ENCODE peak calls at places on chromosomes 13 and 19, in five cellular contexts. One of them, this sample, is unnamed.

GRCh38 chr13:25037057-25037813 is 58.7 kb upstream of the PABPC3 start:
- DNase-seq in heart right ventricle: no peak
- DNase-seq in fibroblast of mammary gland: peak; percentile 67
- DNase-seq in omental fat pad: no peak
- DNase-seq in psoas muscle: no peak
- DNase-seq in this sample: no peak

GRCh38 chr19:38544569-38545315 is 73.0 kb downstream of the MAP4K1 start:
- DNase-seq in heart right ventricle: no peak
- DNase-seq in psoas muscle: no peak
- DNase-seq in fibroblast of mammary gland: no peak
- DNase-seq in omental fat pad: no peak
- DNase-seq in this sample: no peak

GRCh38 chr19:43353606-43354304 is at the start of gene CD177:
- DNase-seq in fibroblast of mammary gland: no peak
- DNase-seq in psoas muscle: no peak
- DNase-seq in omental fat pad: no peak
- DNase-seq in heart right ventricle: no peak
- DNase-seq in this sample: no peak

GRCh38 chr13:113448545-113448884 is 4.8 kb downstream of the ADPRHL1 start:
- DNase-seq in fibroblast of mammary gland: no peak
- DNase-seq in omental fat pad: no peak
- DNase-seq in psoas muscle: peak; percentile 73
- DNase-seq in heart right ventricle: peak; percentile 73
- DNase-seq in this sample: no peak

GRCh38 chr19:37007587-37008220 is 70.5 kb upstream of the ZNF420 start:
- DNase-seq in heart right ventricle: peak; percentile 87
- DNase-seq in omental fat pad: no peak
- DNase-seq in fibroblast of mammary gland: peak; percentile 67
- DNase-seq in psoas muscle: peak; percentile 64
- DNase-seq in this sample: no peak

GRCh38 chr13:98396071-98396710 is 180.7 kb downstream of the STK24 start:
- DNase-seq in psoas muscle: no peak
- DNase-seq in heart right ventricle: no peak
- DNase-seq in omental fat pad: no peak
- DNase-seq in fibroblast of mammary gland: peak; percentile 39
- DNase-seq in this sample: no peak

GRCh38 chr13:50244913-50245574 is 229.8 kb downstream of the KCNRG start:
- DNase-seq in omental fat pad: no peak
- DNase-seq in heart right ventricle: no peak
- DNase-seq in psoas muscle: no peak
- DNase-seq in fibroblast of mammary gland: peak; percentile 98
- DNase-seq in this sample: peak; percentile 67

GRCh38 chr19:2420490-2420889 is 6.9 kb downstream of the TIMM13 start:
- DNase-seq in omental fat pad: no peak
- DNase-seq in fibroblast of mammary gland: no peak
- DNase-seq in psoas muscle: no peak
- DNase-seq in heart right ventricle: no peak
- DNase-seq in this sample: no peak

GRCh38 chr13:29513002-29513980 is 82.2 kb downstream of the SLC7A1 start:
- DNase-seq in heart right ventricle: no peak
- DNase-seq in psoas muscle: peak; percentile 29
- DNase-seq in fibroblast of mammary gland: peak; percentile 59
- DNase-seq in omental fat pad: no peak
- DNase-seq in this sample: no peak

GRCh38 chr13:45847554-45848224 is 3.9 kb downstream of the SIAH3 start:
- DNase-seq in psoas muscle: no peak
- DNase-seq in heart right ventricle: peak; percentile 22
- DNase-seq in fibroblast of mammary gland: no peak
- DNase-seq in omental fat pad: no peak
- DNase-seq in this sample: peak; percentile 65

GRCh38 chr19:14476663-14477401 is 1.7 kb upstream of the PTGER1 start:
- DNase-seq in fibroblast of mammary gland: peak; percentile 89
- DNase-seq in psoas muscle: no peak
- DNase-seq in heart right ventricle: no peak
- DNase-seq in omental fat pad: no peak
- DNase-seq in this sample: peak; percentile 62

GRCh38 chr19:6862673-6863078 is 24.7 kb upstream of the ADGRE1 start:
- DNase-seq in heart right ventricle: peak; percentile 78
- DNase-seq in fibroblast of mammary gland: peak; percentile 77
- DNase-seq in omental fat pad: peak; percentile 77
- DNase-seq in psoas muscle: peak; percentile 86
- DNase-seq in this sample: peak; percentile 80

GRCh38 chr13:37058801-37059135 is 720 bp downstream of the SUPT20H start:
- DNase-seq in psoas muscle: no peak
- DNase-seq in fibroblast of mammary gland: no peak
- DNase-seq in heart right ventricle: no peak
- DNase-seq in omental fat pad: no peak
- DNase-seq in this sample: no peak

GRCh38 chr19:947090-947706 is 21.4 kb downstream of the ARID3A start:
- DNase-seq in heart right ventricle: no peak
- DNase-seq in fibroblast of mammary gland: no peak
- DNase-seq in omental fat pad: no peak
- DNase-seq in psoas muscle: no peak
- DNase-seq in this sample: no peak

GRCh38 chr19:47485210-47485609 is 1.2 kb upstream of the KPTN start:
- DNase-seq in heart right ventricle: no peak
- DNase-seq in omental fat pad: no peak
- DNase-seq in fibroblast of mammary gland: no peak
- DNase-seq in psoas muscle: peak; percentile 6
- DNase-seq in this sample: no peak

GRCh38 chr19:7191946-7192691 is 102.1 kb downstream of the INSR start:
- DNase-seq in omental fat pad: no peak
- DNase-seq in fibroblast of mammary gland: peak; percentile 45
- DNase-seq in psoas muscle: no peak
- DNase-seq in heart right ventricle: no peak
- DNase-seq in this sample: peak; percentile 62

GRCh38 chr19:1063030-1063908 is 3.7 kb upstream of the ARHGAP45 start:
- DNase-seq in omental fat pad: no peak
- DNase-seq in heart right ventricle: no peak
- DNase-seq in fibroblast of mammary gland: peak; percentile 19
- DNase-seq in psoas muscle: peak; percentile 70
- DNase-seq in this sample: peak; percentile 92

GRCh38 chr19:43504426-43505185 is at the start of gene PHLDB3:
- DNase-seq in psoas muscle: peak; percentile 63
- DNase-seq in omental fat pad: no peak
- DNase-seq in fibroblast of mammary gland: no peak
- DNase-seq in heart right ventricle: peak; percentile 46
- DNase-seq in this sample: no peak

GRCh38 chr13:33367186-33367895 is 81.8 kb upstream of the STARD13 start:
- DNase-seq in heart right ventricle: no peak
- DNase-seq in psoas muscle: no peak
- DNase-seq in omental fat pad: no peak
- DNase-seq in fibroblast of mammary gland: no peak
- DNase-seq in this sample: no peak

GRCh38 chr13:41762796-41763195 is 198.1 kb downstream of the VWA8 start:
- DNase-seq in heart right ventricle: no peak
- DNase-seq in omental fat pad: no peak
- DNase-seq in psoas muscle: no peak
- DNase-seq in fibroblast of mammary gland: no peak
- DNase-seq in this sample: no peak

GRCh38 chr19:32933571-32933970 is 38.2 kb downstream of the CEP89 start:
- DNase-seq in fibroblast of mammary gland: no peak
- DNase-seq in omental fat pad: no peak
- DNase-seq in psoas muscle: no peak
- DNase-seq in heart right ventricle: no peak
- DNase-seq in this sample: no peak

GRCh38 chr13:23450340-23451046 is 17.0 kb upstream of the SACS start:
- DNase-seq in fibroblast of mammary gland: no peak
- DNase-seq in heart right ventricle: no peak
- DNase-seq in omental fat pad: no peak
- DNase-seq in psoas muscle: peak; percentile 68
- DNase-seq in this sample: no peak

GRCh38 chr19:6210721-6211600 is 68.8 kb downstream of the MLLT1 start:
- DNase-seq in fibroblast of mammary gland: no peak
- DNase-seq in heart right ventricle: no peak
- DNase-seq in psoas muscle: peak; percentile 53
- DNase-seq in omental fat pad: no peak
- DNase-seq in this sample: no peak

GRCh38 chr19:41428481-41428859 is 1.3 kb upstream of the B3GNT8 start:
- DNase-seq in heart right ventricle: no peak
- DNase-seq in omental fat pad: no peak
- DNase-seq in psoas muscle: no peak
- DNase-seq in fibroblast of mammary gland: no peak
- DNase-seq in this sample: no peak

GRCh38 chr19:17338440-17339078 is 1.2 kb downstream of the GTPBP3 start:
- DNase-seq in omental fat pad: no peak
- DNase-seq in psoas muscle: no peak
- DNase-seq in fibroblast of mammary gland: no peak
- DNase-seq in heart right ventricle: no peak
- DNase-seq in this sample: no peak

GRCh38 chr19:1457031-1457739 is 7.3 kb downstream of the APC2 start:
- DNase-seq in omental fat pad: no peak
- DNase-seq in psoas muscle: peak; percentile 44
- DNase-seq in heart right ventricle: peak; percentile 10
- DNase-seq in fibroblast of mammary gland: no peak
- DNase-seq in this sample: no peak

GRCh38 chr13:25776722-25777121 is 275.1 kb downstream of the SHISA2 start:
- DNase-seq in omental fat pad: no peak
- DNase-seq in psoas muscle: no peak
- DNase-seq in fibroblast of mammary gland: no peak
- DNase-seq in heart right ventricle: no peak
- DNase-seq in this sample: no peak

GRCh38 chr19:16569609-16570320 is 2.5 kb downstream of the SLC35E1 start:
- DNase-seq in fibroblast of mammary gland: no peak
- DNase-seq in psoas muscle: no peak
- DNase-seq in omental fat pad: no peak
- DNase-seq in heart right ventricle: no peak
- DNase-seq in this sample: no peak

GRCh38 chr13:21675095-21676007 is 4.5 kb downstream of the FGF9 start:
- DNase-seq in psoas muscle: peak; percentile 57
- DNase-seq in heart right ventricle: peak; percentile 47
- DNase-seq in omental fat pad: no peak
- DNase-seq in fibroblast of mammary gland: no peak
- DNase-seq in this sample: no peak

GRCh38 chr13:21674271-21675009 is 3.6 kb downstream of the FGF9 start:
- DNase-seq in heart right ventricle: peak; percentile 30
- DNase-seq in psoas muscle: peak; percentile 53
- DNase-seq in fibroblast of mammary gland: no peak
- DNase-seq in omental fat pad: no peak
- DNase-seq in this sample: no peak

GRCh38 chr13:21673592-21674270 is 2.9 kb downstream of the FGF9 start:
- DNase-seq in fibroblast of mammary gland: no peak
- DNase-seq in psoas muscle: peak; percentile 65
- DNase-seq in heart right ventricle: peak; percentile 40
- DNase-seq in omental fat pad: no peak
- DNase-seq in this sample: no peak

GRCh38 chr13:21677075-21677628 is 6.3 kb downstream of the FGF9 start:
- DNase-seq in omental fat pad: no peak
- DNase-seq in psoas muscle: no peak
- DNase-seq in heart right ventricle: no peak
- DNase-seq in fibroblast of mammary gland: no peak
- DNase-seq in this sample: no peak

GRCh38 chr13:21676611-21677021 is 5.7 kb downstream of the FGF9 start:
- DNase-seq in omental fat pad: no peak
- DNase-seq in fibroblast of mammary gland: no peak
- DNase-seq in psoas muscle: no peak
- DNase-seq in heart right ventricle: no peak
- DNase-seq in this sample: no peak
- TF ChIP-seq CTCF in omental fat pad: no peak
- TF ChIP-seq CTCF in fibroblast of mammary gland: no peak
- TF ChIP-seq CTCF in psoas muscle: no peak
- TF ChIP-seq CTCF in heart right ventricle: peak; percentile 34
- TF ChIP-seq CTCF in this sample: no peak

GRCh38 chr19:46052896-46053295 is 12.1 kb upstream of the IGFL4 start:
- DNase-seq in heart right ventricle: no peak
- DNase-seq in psoas muscle: no peak
- DNase-seq in omental fat pad: no peak
- DNase-seq in fibroblast of mammary gland: no peak
- DNase-seq in this sample: no peak

GRCh38 chr19:46049597-46049996 is 8.8 kb upstream of the IGFL4 start:
- DNase-seq in omental fat pad: no peak
- DNase-seq in psoas muscle: no peak
- DNase-seq in heart right ventricle: no peak
- DNase-seq in fibroblast of mammary gland: no peak
- DNase-seq in this sample: no peak
- TF ChIP-seq CTCF in omental fat pad: no peak
- TF ChIP-seq CTCF in psoas muscle: no peak
- TF ChIP-seq CTCF in heart right ventricle: no peak
- TF ChIP-seq CTCF in fibroblast of mammary gland: no peak
- TF ChIP-seq CTCF in this sample: no peak

DNA sequence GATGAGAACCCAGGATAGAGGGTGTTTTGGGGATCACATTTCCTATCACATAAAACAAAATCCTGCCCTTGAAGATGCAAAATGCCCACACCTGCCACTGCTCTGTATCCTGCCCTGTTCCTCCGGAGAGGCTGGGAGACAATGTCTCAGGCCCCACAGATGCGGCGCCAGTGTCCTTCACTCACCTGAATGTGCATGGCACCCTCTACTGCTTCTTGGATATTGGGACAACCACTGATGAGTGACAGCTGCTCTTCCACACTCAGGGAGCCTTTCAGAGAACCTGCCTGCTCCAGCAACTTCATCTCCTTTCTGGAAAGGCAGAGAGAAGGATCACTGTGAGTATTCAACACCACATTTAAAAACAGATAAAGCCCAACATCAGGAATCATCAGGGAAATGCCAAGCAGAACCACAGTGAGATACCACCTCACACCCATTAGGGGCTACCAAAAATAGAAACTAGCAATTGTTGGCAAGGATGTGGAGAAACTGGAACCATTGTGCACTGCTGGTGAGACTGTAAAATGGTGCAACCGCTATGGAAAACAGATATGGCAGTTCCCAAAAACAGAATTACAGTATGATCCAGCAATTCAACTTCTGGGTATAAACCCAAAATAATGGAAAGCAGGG is 36.4 kb downstream of the CRYL1 start:
- DNase-seq in heart right ventricle: no peak
- DNase-seq in omental fat pad: no peak
- DNase-seq in psoas muscle: no peak
- DNase-seq in fibroblast of mammary gland: peak; percentile 56
- DNase-seq in this sample: no peak
- TF ChIP-seq CTCF in heart right ventricle: peak; percentile 28
- TF ChIP-seq CTCF in omental fat pad: no peak
- TF ChIP-seq CTCF in psoas muscle: peak; percentile 41
- TF ChIP-seq CTCF in fibroblast of mammary gland: peak; percentile 61
- TF ChIP-seq CTCF in this sample: peak; percentile 57

DNA sequence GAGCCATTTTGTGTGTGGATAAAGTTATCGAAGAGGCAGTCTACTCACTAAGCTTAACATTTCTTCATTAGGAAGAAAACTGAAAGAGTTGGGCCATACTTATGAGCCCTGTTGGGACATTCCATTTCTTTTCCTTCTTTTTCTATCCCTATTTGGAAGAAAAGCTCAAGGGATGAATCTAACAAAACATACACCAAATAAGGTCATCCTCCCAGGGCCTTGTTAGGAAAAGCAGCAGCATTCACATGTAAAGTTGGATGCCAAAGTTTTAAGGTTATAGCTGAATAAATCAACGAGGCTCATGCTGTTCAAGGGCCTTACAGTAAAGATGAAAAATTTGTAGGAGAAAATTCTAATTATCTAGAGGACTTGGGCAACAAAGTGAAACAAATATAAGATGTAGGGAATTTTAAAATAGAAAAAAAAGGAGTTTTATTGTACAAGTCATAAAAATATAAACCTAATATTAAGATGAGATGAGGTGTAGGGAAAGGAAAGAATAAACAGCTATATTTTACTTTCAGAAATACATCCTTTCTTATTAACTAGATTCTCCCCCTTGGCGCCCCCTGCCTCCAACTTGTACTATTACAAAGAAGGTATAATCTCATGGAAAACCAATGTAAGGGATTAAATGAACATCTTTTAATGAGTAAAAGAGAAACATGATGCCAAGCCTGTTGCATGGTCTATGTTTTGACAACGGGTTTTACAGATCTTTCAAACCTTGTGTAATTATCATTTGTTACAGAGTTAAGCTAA is 160.4 kb downstream of the PCDH20 start:
- DNase-seq in omental fat pad: no peak
- DNase-seq in psoas muscle: no peak
- DNase-seq in fibroblast of mammary gland: no peak
- DNase-seq in heart right ventricle: no peak
- DNase-seq in this sample: no peak
- TF ChIP-seq CTCF in omental fat pad: no peak
- TF ChIP-seq CTCF in psoas muscle: no peak
- TF ChIP-seq CTCF in fibroblast of mammary gland: no peak
- TF ChIP-seq CTCF in heart right ventricle: peak; percentile 14
- TF ChIP-seq CTCF in this sample: no peak

This sample was measured in CD14-positive monocyte.